ENCODE peak calls at places on chromosomes 11 and 22, in five cellular contexts. J is hepatocyte; H is stimulated activated CD4-positive, alpha-beta T cell treated with anti-CD3 and anti-CD28 coated beads, TNF-alpha, amount 100 ng/mL, for 1 hour; Z is ELR; W is HFFc6. F is an unnamed sample.

GRCh38 chr22:26986051-26986881 is 328.9 kb downstream of the MIAT start:
- DNase-seq in J (no peak), W (no peak), Z (no peak), H (no peak), F (no peak)

GRCh38 chr11:33959855-33960400 is 68.1 kb upstream of the LMO2 start:
- DNase-seq in Z (no peak), W (no peak), H (no peak), J (no peak), F (peak)

GRCh38 chr11:112880454-112880853 is 80.8 kb upstream of the NCAM1 start:
- DNase-seq in Z (no peak), H (no peak), J (no peak), W (no peak), F (no peak)

GRCh38 chr11:83666149-83666548 is 380.0 kb upstream of the CCDC90B start:
- DNase-seq in W (no peak), H (no peak), Z (no peak), J (no peak), F (no peak)

GRCh38 chr11:43418197-43418596 is 59.5 kb downstream of the TTC17 start:
- DNase-seq in H (no peak), Z (no peak), W (no peak), J (no peak), F (no peak)

GRCh38 chr22:24426859-24427499 is 420 bp upstream of the ADORA2A start:
- DNase-seq in J (no peak), W (no peak), Z (no peak), H (no peak), F (no peak)

GRCh38 chr22:20241579-20242392 is 26.3 kb downstream of the RTN4R start:
- DNase-seq in J (no peak), Z (no peak), W (no peak), H (no peak), F (peak)

GRCh38 chr22:43047605-43048004 is 32.7 kb upstream of the PACSIN2 start:
- DNase-seq in H (no peak), W (no peak), J (no peak), Z (no peak), F (no peak)

GRCh38 chr22:20783844-20784723 is 10.2 kb downstream of the SERPIND1 start:
- DNase-seq in J (peak), H (no peak), W (peak), Z (peak), F (peak)

GRCh38 chr11:94700631-94701030 is 67.5 kb upstream of the AMOTL1 start:
- DNase-seq in J (no peak), H (no peak), Z (peak), W (peak), F (no peak)

GRCh38 chr22:19641983-19642451 is 72.3 kb upstream of the SEPTIN5 start:
- DNase-seq in J (no peak), W (no peak), Z (no peak), H (no peak), F (no peak)

GRCh38 chr22:22210375-22210774 is 34.2 kb upstream of the VPREB1 start:
- DNase-seq in Z (peak), H (no peak), J (peak), W (peak), F (peak)

GRCh38 chr11:101224221-101224620 is 94.6 kb upstream of the PGR start:
- DNase-seq in H (no peak), J (no peak), W (no peak), Z (no peak), F (no peak)

GRCh38 chr11:121359587-121359986 is 67.0 kb downstream of the SC5D start:
- DNase-seq in Z (no peak), J (no peak), H (no peak), W (no peak), F (no peak)

F was measured in NB4.